ENCODE peak calls at places on chromosomes 2 and 18, in five cellular contexts. One of them, this sample, is unnamed.

GRCh38 chr2:59752512-59752911 is 800.9 kb downstream of the BCL11A start:
- DNase-seq in IMR-90: no peak
- DNase-seq in breast epithelium: no peak
- DNase-seq in sigmoid colon: no peak
- DNase-seq in HCT116: no peak
- DNase-seq in this sample: no peak

GRCh38 chr2:113137827-113138226 is 10.4 kb downstream of the IL1RN start:
- DNase-seq in IMR-90: no peak
- DNase-seq in breast epithelium: no peak
- DNase-seq in sigmoid colon: no peak
- DNase-seq in HCT116: no peak
- DNase-seq in this sample: no peak

GRCh38 chr2:217901826-217902225 is 101.0 kb downstream of the TNS1 start:
- DNase-seq in sigmoid colon: peak
- DNase-seq in IMR-90: peak
- DNase-seq in breast epithelium: no peak
- DNase-seq in HCT116: no peak
- DNase-seq in this sample: no peak

GRCh38 chr2:148561389-148561788 is 83.2 kb upstream of the EPC2 start:
- DNase-seq in sigmoid colon: no peak
- DNase-seq in IMR-90: no peak
- DNase-seq in HCT116: no peak
- DNase-seq in breast epithelium: no peak
- DNase-seq in this sample: no peak

GRCh38 chr18:59502222-59502898 is 143.3 kb upstream of the LMAN1 start:
- DNase-seq in IMR-90: peak
- DNase-seq in sigmoid colon: peak
- DNase-seq in breast epithelium: no peak
- DNase-seq in HCT116: no peak
- DNase-seq in this sample: peak

GRCh38 chr2:235576337-235576910 is 82.6 kb downstream of the AGAP1 start:
- DNase-seq in sigmoid colon: no peak
- DNase-seq in breast epithelium: no peak
- DNase-seq in HCT116: no peak
- DNase-seq in IMR-90: no peak
- DNase-seq in this sample: no peak

GRCh38 chr2:56940054-56940453 is 756.3 kb downstream of the CCDC85A start:
- DNase-seq in IMR-90: no peak
- DNase-seq in breast epithelium: no peak
- DNase-seq in HCT116: no peak
- DNase-seq in sigmoid colon: no peak
- DNase-seq in this sample: no peak

GRCh38 chr2:121727332-121727731 is 9.3 kb downstream of the NIFK start:
- DNase-seq in HCT116: no peak
- DNase-seq in breast epithelium: no peak
- DNase-seq in IMR-90: no peak
- DNase-seq in sigmoid colon: no peak
- DNase-seq in this sample: no peak

GRCh38 chr2:28556303-28556702 is 60.4 kb downstream of the PLB1 start:
- DNase-seq in HCT116: no peak
- DNase-seq in sigmoid colon: no peak
- DNase-seq in breast epithelium: no peak
- DNase-seq in IMR-90: no peak
- DNase-seq in this sample: no peak

GRCh38 chr2:231621051-231621879 is 28.6 kb downstream of the TEX44 start:
- DNase-seq in sigmoid colon: peak
- DNase-seq in breast epithelium: peak
- DNase-seq in HCT116: peak
- DNase-seq in IMR-90: no peak
- DNase-seq in this sample: peak

GRCh38 chr2:204574473-204574872 is 29.2 kb downstream of the PARD3B start:
- DNase-seq in sigmoid colon: no peak
- DNase-seq in IMR-90: peak
- DNase-seq in HCT116: no peak
- DNase-seq in breast epithelium: no peak
- DNase-seq in this sample: no peak

GRCh38 chr18:61890344-61890743 is 2.5 kb downstream of the RNF152 start:
- DNase-seq in breast epithelium: no peak
- DNase-seq in sigmoid colon: no peak
- DNase-seq in IMR-90: no peak
- DNase-seq in HCT116: no peak
- DNase-seq in this sample: no peak

GRCh38 chr2:209340522-209340921 is 83.3 kb upstream of the MAP2 start:
- DNase-seq in HCT116: peak
- DNase-seq in IMR-90: no peak
- DNase-seq in sigmoid colon: no peak
- DNase-seq in breast epithelium: no peak
- DNase-seq in this sample: no peak

GRCh38 chr2:162403884-162404283 is 60.0 kb downstream of the GCA start:
- DNase-seq in sigmoid colon: no peak
- DNase-seq in IMR-90: peak
- DNase-seq in breast epithelium: no peak
- DNase-seq in HCT116: no peak
- DNase-seq in this sample: peak

GRCh38 chr2:240433973-240434727 is 1.3 kb upstream of the GPC1 start:
- DNase-seq in sigmoid colon: peak
- DNase-seq in HCT116: peak
- DNase-seq in breast epithelium: peak
- DNase-seq in IMR-90: peak
- DNase-seq in this sample: peak

GRCh38 chr18:28511421-28511821 is 334.5 kb upstream of the CDH2 start:
- DNase-seq in IMR-90: peak
- DNase-seq in breast epithelium: no peak
- DNase-seq in sigmoid colon: no peak
- DNase-seq in HCT116: no peak
- DNase-seq in this sample: no peak

GRCh38 chr18:28512357-28512756 is 335.4 kb upstream of the CDH2 start:
- DNase-seq in HCT116: no peak
- DNase-seq in IMR-90: no peak
- DNase-seq in breast epithelium: no peak
- DNase-seq in sigmoid colon: no peak
- DNase-seq in this sample: no peak

GRCh38 chr18:28510210-28510609 is 333.3 kb upstream of the CDH2 start:
- DNase-seq in IMR-90: no peak
- DNase-seq in breast epithelium: no peak
- DNase-seq in HCT116: no peak
- DNase-seq in sigmoid colon: no peak
- DNase-seq in this sample: no peak

GRCh38 chr18:28514699-28515098 is 337.8 kb upstream of the CDH2 start:
- DNase-seq in IMR-90: no peak
- DNase-seq in breast epithelium: no peak
- DNase-seq in sigmoid colon: no peak
- DNase-seq in HCT116: no peak
- DNase-seq in this sample: no peak
- TF ChIP-seq POLR2A in IMR-90: no peak
- TF ChIP-seq POLR2A in breast epithelium: no peak
- TF ChIP-seq POLR2A in sigmoid colon: no peak
- TF ChIP-seq POLR2A in HCT116: no peak
- TF ChIP-seq POLR2A in this sample: no peak

GRCh38 chr2:190783513-190784263 is 96.9 kb upstream of the GLS start:
- DNase-seq in sigmoid colon: no peak
- DNase-seq in HCT116: no peak
- DNase-seq in IMR-90: no peak
- DNase-seq in breast epithelium: no peak
- DNase-seq in this sample: no peak

GRCh38 chr2:190782264-190782663 is 98.4 kb upstream of the GLS start:
- DNase-seq in IMR-90: no peak
- DNase-seq in breast epithelium: no peak
- DNase-seq in HCT116: no peak
- DNase-seq in sigmoid colon: no peak
- DNase-seq in this sample: no peak

GRCh38 chr2:190780594-190780993 is 100.0 kb upstream of the GLS start:
- DNase-seq in HCT116: no peak
- DNase-seq in IMR-90: no peak
- DNase-seq in sigmoid colon: no peak
- DNase-seq in breast epithelium: no peak
- DNase-seq in this sample: no peak

GRCh38 chr2:190785380-190785779 is 95.2 kb upstream of the GLS start:
- DNase-seq in breast epithelium: no peak
- DNase-seq in HCT116: no peak
- DNase-seq in sigmoid colon: no peak
- DNase-seq in IMR-90: no peak
- DNase-seq in this sample: no peak

DNA sequence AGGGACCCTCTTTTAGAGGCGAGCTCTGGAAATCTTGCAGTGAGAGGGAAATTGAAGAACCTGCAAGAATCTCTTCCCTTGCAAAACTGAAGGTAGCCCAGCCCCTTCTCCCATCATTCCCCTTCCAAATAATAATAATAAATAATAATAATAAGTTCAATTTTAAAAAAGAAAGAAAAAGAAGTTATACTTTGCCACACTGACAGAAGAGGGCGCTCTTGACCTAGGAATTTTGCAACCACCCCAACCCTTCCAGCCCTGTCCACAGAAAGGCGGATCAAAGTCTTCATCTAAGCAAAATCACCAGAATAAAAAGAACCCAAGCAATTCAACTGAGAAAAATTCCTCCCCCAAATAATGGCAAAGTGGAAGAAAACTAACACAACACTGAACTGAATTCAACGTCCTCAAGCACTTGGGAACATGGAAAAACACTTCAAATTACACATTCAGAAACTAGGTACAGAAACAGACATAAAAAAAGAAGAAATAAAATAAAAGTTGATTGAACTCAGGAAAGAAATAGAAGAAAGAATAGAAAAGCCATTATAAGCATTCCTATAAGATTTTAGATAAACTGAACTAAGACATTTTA is 98.9 kb upstream of the GLS start:
- DNase-seq in HCT116: peak
- DNase-seq in IMR-90: peak
- DNase-seq in sigmoid colon: peak
- DNase-seq in breast epithelium: no peak
- DNase-seq in this sample: peak
- TF ChIP-seq POLR2A in HCT116: no peak
- TF ChIP-seq POLR2A in IMR-90: no peak
- TF ChIP-seq POLR2A in sigmoid colon: no peak
- TF ChIP-seq POLR2A in breast epithelium: no peak
- TF ChIP-seq POLR2A in this sample: no peak

DNA sequence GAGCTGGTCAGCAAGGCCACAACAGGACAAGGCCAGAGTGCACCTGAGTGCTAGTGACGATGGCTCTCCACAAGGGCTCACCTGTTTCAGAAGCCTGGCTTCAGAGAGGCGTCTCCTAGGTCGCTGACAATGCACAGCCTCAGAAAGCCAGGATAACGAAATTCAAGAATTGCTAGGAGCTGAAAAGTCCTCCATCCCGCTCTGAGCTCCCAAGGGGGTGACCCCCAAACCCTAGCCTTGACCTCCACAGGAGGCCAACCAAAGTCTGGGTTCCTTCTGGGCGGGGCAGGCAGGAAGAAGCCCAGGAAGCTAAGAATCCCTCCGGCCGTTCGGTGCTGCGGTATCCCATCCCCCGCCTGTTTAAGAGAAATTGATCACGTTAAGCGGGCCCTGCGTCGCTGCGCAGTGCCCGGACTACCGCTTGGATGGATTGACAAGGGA is 2.5 kb upstream of the OSR1 start:
- DNase-seq in HCT116: no peak
- DNase-seq in breast epithelium: no peak
- DNase-seq in IMR-90: no peak
- DNase-seq in sigmoid colon: no peak
- DNase-seq in this sample: no peak
- TF ChIP-seq POLR2A in HCT116: no peak
- TF ChIP-seq POLR2A in breast epithelium: no peak
- TF ChIP-seq POLR2A in IMR-90: no peak
- TF ChIP-seq POLR2A in sigmoid colon: no peak
- TF ChIP-seq POLR2A in this sample: no peak

GRCh38 chr2:154462634-154463033 is 235.9 kb upstream of the KCNJ3 start:
- DNase-seq in HCT116: no peak
- DNase-seq in IMR-90: no peak
- DNase-seq in breast epithelium: no peak
- DNase-seq in sigmoid colon: no peak
- DNase-seq in this sample: no peak

GRCh38 chr2:154470386-154470785 is 228.1 kb upstream of the KCNJ3 start:
- DNase-seq in HCT116: no peak
- DNase-seq in breast epithelium: no peak
- DNase-seq in sigmoid colon: no peak
- DNase-seq in IMR-90: no peak
- DNase-seq in this sample: no peak

DNA sequence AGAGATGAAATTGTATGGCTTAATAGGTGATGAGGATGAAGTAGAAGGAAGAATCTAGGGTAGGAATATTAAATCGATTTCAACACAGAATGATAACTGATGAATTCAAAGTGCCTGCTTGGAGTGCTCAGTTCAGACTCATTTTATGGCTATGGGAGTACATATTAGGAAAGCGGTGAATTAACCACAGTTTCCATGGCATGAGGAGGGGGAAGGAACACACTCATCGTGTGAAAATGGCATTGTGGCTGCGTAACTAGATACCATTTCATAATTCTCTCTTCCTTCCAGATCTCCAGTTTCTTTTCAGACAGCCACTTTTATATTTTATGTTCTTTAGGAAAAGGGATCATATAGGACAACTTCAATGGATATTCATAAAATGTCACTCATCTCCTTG is 232.3 kb upstream of the KCNJ3 start:
- DNase-seq in IMR-90: no peak
- DNase-seq in sigmoid colon: no peak
- DNase-seq in breast epithelium: no peak
- DNase-seq in HCT116: no peak
- DNase-seq in this sample: no peak
- TF ChIP-seq POLR2A in IMR-90: no peak
- TF ChIP-seq POLR2A in sigmoid colon: no peak
- TF ChIP-seq POLR2A in breast epithelium: no peak
- TF ChIP-seq POLR2A in HCT116: no peak
- TF ChIP-seq POLR2A in this sample: no peak

DNA sequence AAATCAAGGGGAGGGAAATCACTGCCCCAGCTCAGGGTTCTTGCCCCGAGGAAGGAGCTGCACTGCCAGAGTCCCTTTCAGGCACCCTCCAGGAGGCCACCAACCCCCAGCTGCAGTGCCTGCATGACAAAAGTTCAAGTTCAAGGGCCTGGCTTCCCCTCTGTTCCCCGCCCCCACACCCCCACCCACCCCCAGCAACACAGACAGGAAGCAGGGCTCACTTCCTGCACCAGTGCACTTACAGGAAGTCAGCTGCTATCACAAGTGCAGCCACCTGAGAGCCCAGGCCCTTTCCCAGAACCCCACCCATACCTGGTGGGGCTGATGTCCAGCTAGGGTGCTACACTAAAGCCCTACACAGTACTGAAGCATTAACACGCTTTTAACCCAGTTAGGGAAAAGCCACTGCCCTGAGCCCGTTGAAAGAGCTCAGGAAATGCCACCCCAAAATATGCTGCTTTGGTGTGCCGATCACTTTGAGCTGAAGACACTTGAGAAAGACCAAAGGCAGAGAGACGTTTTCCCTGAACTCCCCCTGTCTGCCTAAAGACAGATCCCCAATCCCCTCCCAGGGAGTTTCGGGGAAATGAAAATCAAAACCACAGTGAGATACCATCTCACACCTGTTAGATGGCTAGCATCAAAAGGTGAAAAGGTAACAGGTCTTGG is 109.9 kb upstream of the CAB39 start:
- DNase-seq in sigmoid colon: no peak
- DNase-seq in breast epithelium: no peak
- DNase-seq in HCT116: no peak
- DNase-seq in IMR-90: no peak
- DNase-seq in this sample: no peak
- TF ChIP-seq POLR2A in sigmoid colon: no peak
- TF ChIP-seq POLR2A in breast epithelium: no peak
- TF ChIP-seq POLR2A in HCT116: no peak
- TF ChIP-seq POLR2A in IMR-90: no peak
- TF ChIP-seq POLR2A in this sample: no peak